ENCODE peak calls at places on chromosomes 5 and 9, in five cellular contexts. One of them, this sample, is unnamed.

GRCh38 chr9:121302341-121302740 is 34.4 kb downstream of the GSN start:
- DNase-seq in IMR-90: no peak
- DNase-seq in coronary artery: peak; percentile 40
- DNase-seq in gastrocnemius medialis: no peak
- DNase-seq in GM23338: no peak
- DNase-seq in this sample: peak; percentile 7

GRCh38 chr5:171848487-171848886 is 62.9 kb downstream of the SMIM23 start:
- DNase-seq in coronary artery: no peak
- DNase-seq in IMR-90: no peak
- DNase-seq in GM23338: no peak
- DNase-seq in gastrocnemius medialis: no peak
- DNase-seq in this sample: no peak

GRCh38 chr9:126830827-126831226 is 26.0 kb downstream of the ZBTB43 start:
- DNase-seq in GM23338: no peak
- DNase-seq in gastrocnemius medialis: no peak
- DNase-seq in coronary artery: no peak
- DNase-seq in IMR-90: no peak
- DNase-seq in this sample: no peak

GRCh38 chr5:25858019-25858418 is 1180.4 kb downstream of the CDH9 start:
- DNase-seq in IMR-90: no peak
- DNase-seq in gastrocnemius medialis: no peak
- DNase-seq in GM23338: peak; percentile 88
- DNase-seq in coronary artery: no peak
- DNase-seq in this sample: no peak

GRCh38 chr5:850511-851006 is at the start of gene ZDHHC11:
- DNase-seq in coronary artery: no peak
- DNase-seq in IMR-90: no peak
- DNase-seq in GM23338: peak; percentile 37
- DNase-seq in gastrocnemius medialis: peak; percentile 30
- DNase-seq in this sample: no peak

GRCh38 chr9:125521462-125522327 is 185.3 kb downstream of the MAPKAP1 start:
- DNase-seq in GM23338: no peak
- DNase-seq in gastrocnemius medialis: no peak
- DNase-seq in IMR-90: peak; percentile 97
- DNase-seq in coronary artery: no peak
- DNase-seq in this sample: no peak

GRCh38 chr5:37495210-37495609 is 116.1 kb downstream of the WDR70 start:
- DNase-seq in coronary artery: no peak
- DNase-seq in IMR-90: peak; percentile 39
- DNase-seq in GM23338: no peak
- DNase-seq in gastrocnemius medialis: no peak
- DNase-seq in this sample: no peak

GRCh38 chr9:129287595-129288305 is 109.7 kb upstream of the IER5L start:
- DNase-seq in gastrocnemius medialis: no peak
- DNase-seq in GM23338: no peak
- DNase-seq in IMR-90: no peak
- DNase-seq in coronary artery: peak; percentile 50
- DNase-seq in this sample: peak; percentile 26

GRCh38 chr5:146789712-146790660 is 88.6 kb downstream of the PPP2R2B start:
- DNase-seq in GM23338: peak; percentile 69
- DNase-seq in IMR-90: no peak
- DNase-seq in coronary artery: no peak
- DNase-seq in gastrocnemius medialis: no peak
- DNase-seq in this sample: no peak

GRCh38 chr5:37501152-37501551 is 122.0 kb downstream of the WDR70 start:
- DNase-seq in GM23338: no peak
- DNase-seq in IMR-90: peak; percentile 7
- DNase-seq in coronary artery: no peak
- DNase-seq in gastrocnemius medialis: no peak
- DNase-seq in this sample: no peak

GRCh38 chr9:105157178-105157583 is 87.3 kb upstream of the SLC44A1 start:
- DNase-seq in GM23338: peak; percentile 65
- DNase-seq in gastrocnemius medialis: peak; percentile 57
- DNase-seq in IMR-90: peak; percentile 77
- DNase-seq in coronary artery: peak; percentile 81
- DNase-seq in this sample: no peak

GRCh38 chr5:147576646-147577535 is 67.0 kb upstream of the DPYSL3 start:
- DNase-seq in IMR-90: peak; percentile 29
- DNase-seq in coronary artery: no peak
- DNase-seq in gastrocnemius medialis: peak; percentile 15
- DNase-seq in GM23338: peak; percentile 77
- DNase-seq in this sample: peak; percentile 62

GRCh38 chr9:126482361-126483044 is 131.2 kb upstream of the LMX1B start:
- DNase-seq in GM23338: peak; percentile 82
- DNase-seq in gastrocnemius medialis: peak; percentile 52
- DNase-seq in coronary artery: no peak
- DNase-seq in IMR-90: peak; percentile 41
- DNase-seq in this sample: peak; percentile 79

GRCh38 chr9:127507751-127508648 is 56.7 kb downstream of the LRSAM1 start:
- DNase-seq in IMR-90: no peak
- DNase-seq in GM23338: no peak
- DNase-seq in coronary artery: no peak
- DNase-seq in gastrocnemius medialis: no peak
- DNase-seq in this sample: no peak

GRCh38 chr9:97046228-97046627 is 7.3 kb upstream of the CTSV start:
- DNase-seq in IMR-90: peak; percentile 7
- DNase-seq in gastrocnemius medialis: peak; percentile 18
- DNase-seq in GM23338: peak; percentile 80
- DNase-seq in coronary artery: no peak
- DNase-seq in this sample: peak; percentile 52

DNA sequence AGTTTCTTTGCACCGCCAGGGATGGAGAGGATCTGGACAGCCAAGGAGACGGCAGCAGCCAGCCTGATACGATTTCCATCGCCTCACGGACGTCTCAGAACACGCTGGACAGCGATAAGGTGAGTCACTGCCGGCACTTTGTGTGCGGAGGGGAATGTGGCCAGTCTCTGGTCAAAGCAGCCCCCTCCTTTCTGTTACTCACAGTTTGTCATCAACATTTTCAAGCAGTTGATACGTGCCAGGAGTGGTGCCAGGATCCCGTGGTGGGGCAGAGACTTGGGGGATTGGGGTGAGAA is 175.1 kb upstream of the OTULINL start:
- DNase-seq in gastrocnemius medialis: no peak
- DNase-seq in GM23338: no peak
- DNase-seq in coronary artery: no peak
- DNase-seq in IMR-90: peak; percentile 97
- DNase-seq in this sample: peak; percentile 61
- H3K4me3 ChIP-seq in gastrocnemius medialis: no peak overlapping the region
- H3K4me3 ChIP-seq in GM23338: no peak overlapping the region
- H3K4me3 ChIP-seq in coronary artery: no peak overlapping the region
- H3K4me3 ChIP-seq in IMR-90: no peak overlapping the region
- H3K4me3 ChIP-seq in this sample: no peak overlapping the region

GRCh38 chr5:131417240-131417869 is 153.5 kb downstream of the CDC42SE2 start:
- DNase-seq in GM23338: peak; percentile 92
- DNase-seq in gastrocnemius medialis: peak; percentile 58
- DNase-seq in coronary artery: no peak
- DNase-seq in IMR-90: peak; percentile 71
- DNase-seq in this sample: peak; percentile 59

GRCh38 chr5:131418846-131419245 is 155.0 kb downstream of the CDC42SE2 start:
- DNase-seq in gastrocnemius medialis: no peak
- DNase-seq in GM23338: no peak
- DNase-seq in coronary artery: no peak
- DNase-seq in IMR-90: no peak
- DNase-seq in this sample: no peak

GRCh38 chr5:131419877-131420276 is 156.0 kb downstream of the CDC42SE2 start:
- DNase-seq in coronary artery: no peak
- DNase-seq in GM23338: no peak
- DNase-seq in IMR-90: no peak
- DNase-seq in gastrocnemius medialis: no peak
- DNase-seq in this sample: no peak

GRCh38 chr5:131426011-131426410 is 162.2 kb downstream of the CDC42SE2 start:
- DNase-seq in gastrocnemius medialis: no peak
- DNase-seq in IMR-90: no peak
- DNase-seq in GM23338: no peak
- DNase-seq in coronary artery: no peak
- DNase-seq in this sample: no peak

GRCh38 chr5:131423056-131423455 is 159.2 kb downstream of the CDC42SE2 start:
- DNase-seq in coronary artery: no peak
- DNase-seq in gastrocnemius medialis: no peak
- DNase-seq in IMR-90: peak; percentile 27
- DNase-seq in GM23338: peak; percentile 69
- DNase-seq in this sample: no peak
- TF ChIP-seq CTCF in coronary artery: peak; percentile 20
- TF ChIP-seq CTCF in gastrocnemius medialis: no peak
- TF ChIP-seq CTCF in IMR-90: peak; percentile 54
- TF ChIP-seq CTCF in GM23338: peak; percentile 72
- TF ChIP-seq CTCF in this sample: peak; percentile 40

DNA sequence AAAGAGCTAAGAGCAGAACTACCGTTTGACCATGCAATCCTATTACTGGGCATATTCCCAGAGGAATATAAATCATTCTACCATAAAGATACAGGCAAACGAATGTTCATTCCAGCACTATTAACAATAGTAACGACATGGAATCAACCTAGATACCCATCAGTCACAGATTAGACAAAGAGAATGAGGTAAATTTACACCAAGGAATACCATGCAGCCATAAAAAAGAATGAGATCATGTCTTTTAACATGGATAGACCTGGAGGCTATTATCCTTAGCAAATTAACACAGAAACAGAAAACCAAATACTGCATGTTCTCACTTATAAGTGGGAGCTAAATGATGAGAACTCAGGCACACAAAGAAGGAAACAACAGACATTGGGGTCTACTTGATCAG is 641.9 kb downstream of the PDE4D start:
- DNase-seq in coronary artery: no peak
- DNase-seq in GM23338: no peak
- DNase-seq in gastrocnemius medialis: no peak
- DNase-seq in IMR-90: no peak
- DNase-seq in this sample: no peak
- H3K27ac ChIP-seq in coronary artery: no peak overlapping the region
- H3K27ac ChIP-seq in GM23338: no peak overlapping the region
- H3K27ac ChIP-seq in gastrocnemius medialis: no peak overlapping the region
- H3K27ac ChIP-seq in IMR-90: no peak overlapping the region
- H3K27ac ChIP-seq in this sample: no peak overlapping the region

GRCh38 chr9:91949293-91949945 is 609 bp downstream of the ROR2 start:
- DNase-seq in IMR-90: no peak
- DNase-seq in coronary artery: no peak
- DNase-seq in GM23338: peak; percentile 60
- DNase-seq in gastrocnemius medialis: no peak
- DNase-seq in this sample: no peak
- H3K4me3 ChIP-seq in IMR-90: peak overlapping the region; percentile 71
- H3K4me3 ChIP-seq in coronary artery: peak overlapping the region; percentile 65
- H3K4me3 ChIP-seq in GM23338: peak overlapping the region; percentile 94
- H3K4me3 ChIP-seq in gastrocnemius medialis: peak overlapping the region; percentile 25
- H3K4me3 ChIP-seq in this sample: peak overlapping the region; percentile 50

GRCh38 chr9:123362856-123363255 is 6.9 kb downstream of the CRB2 start:
- DNase-seq in gastrocnemius medialis: no peak
- DNase-seq in coronary artery: no peak
- DNase-seq in IMR-90: no peak
- DNase-seq in GM23338: no peak
- DNase-seq in this sample: no peak

GRCh38 chr9:123365881-123366528 is 10.0 kb downstream of the CRB2 start:
- DNase-seq in GM23338: peak; percentile 88
- DNase-seq in IMR-90: no peak
- DNase-seq in coronary artery: no peak
- DNase-seq in gastrocnemius medialis: no peak
- DNase-seq in this sample: no peak

GRCh38 chr9:123364241-123364824 is 8.3 kb downstream of the CRB2 start:
- DNase-seq in GM23338: no peak
- DNase-seq in coronary artery: no peak
- DNase-seq in IMR-90: peak; percentile 61
- DNase-seq in gastrocnemius medialis: no peak
- DNase-seq in this sample: peak; percentile 77

GRCh38 chr9:123368023-123368422 is 12.0 kb downstream of the CRB2 start:
- DNase-seq in IMR-90: no peak
- DNase-seq in coronary artery: no peak
- DNase-seq in GM23338: no peak
- DNase-seq in gastrocnemius medialis: no peak
- DNase-seq in this sample: no peak

DNA sequence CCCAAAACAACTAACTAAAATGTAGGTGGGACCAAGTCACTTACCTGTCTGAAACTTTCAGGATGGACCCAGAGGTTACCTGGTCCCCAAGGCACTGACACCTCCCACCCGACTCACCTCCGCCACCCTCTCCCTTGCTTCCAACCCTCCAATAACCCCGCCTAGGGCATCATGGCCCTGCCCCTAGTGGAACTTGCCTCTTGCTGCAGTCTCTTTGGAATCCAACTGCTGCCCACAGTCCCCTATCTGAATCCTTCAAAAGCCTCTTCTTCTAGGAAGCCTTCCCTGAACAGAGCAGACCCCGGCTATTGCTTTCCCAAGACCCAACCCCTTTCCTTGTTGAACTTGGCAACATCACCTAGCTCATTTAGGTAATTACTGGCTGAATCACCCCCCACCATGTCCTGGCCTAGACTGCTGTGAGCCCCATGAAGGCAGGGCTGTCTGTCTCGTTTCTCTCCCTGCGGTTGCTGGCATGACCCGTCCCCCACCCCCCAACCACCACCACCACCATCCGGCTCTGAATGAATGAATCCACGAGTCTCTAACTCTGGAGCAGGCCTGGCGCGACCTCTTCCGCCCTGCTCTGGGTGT is 9.4 kb downstream of the CRB2 start:
- DNase-seq in IMR-90: no peak
- DNase-seq in gastrocnemius medialis: no peak
- DNase-seq in GM23338: peak; percentile 75
- DNase-seq in coronary artery: no peak
- DNase-seq in this sample: no peak
- TF ChIP-seq CTCF in IMR-90: no peak
- TF ChIP-seq CTCF in gastrocnemius medialis: no peak
- TF ChIP-seq CTCF in GM23338: peak; percentile 53
- TF ChIP-seq CTCF in coronary artery: no peak
- TF ChIP-seq CTCF in this sample: no peak

DNA sequence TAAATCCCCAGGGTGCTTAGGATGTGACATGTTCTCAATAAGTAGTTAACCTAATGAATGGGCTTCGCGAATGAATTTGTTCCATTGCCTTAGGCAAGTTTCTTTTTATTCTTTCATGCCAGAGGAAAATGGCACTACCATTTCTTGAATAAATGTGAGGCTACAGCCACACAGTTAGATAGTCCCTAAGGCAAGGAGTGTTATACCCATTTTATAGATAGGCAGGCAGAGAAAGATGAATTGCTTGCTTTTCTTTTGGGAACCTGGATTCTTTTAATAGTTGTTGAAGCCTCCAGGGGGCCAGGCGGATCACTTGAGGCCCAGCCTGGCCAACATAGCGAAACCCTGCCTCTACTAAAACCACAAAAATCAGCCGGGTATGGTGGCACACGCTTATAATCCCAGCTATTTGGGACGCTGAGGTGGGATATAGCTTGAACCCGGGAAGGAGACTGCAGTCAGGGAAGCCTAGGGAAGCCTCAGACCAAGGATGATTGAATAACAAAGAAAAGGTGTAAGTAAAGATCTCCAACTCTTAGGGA is 943 bp downstream of the NOP16 start:
- DNase-seq in GM23338: no peak
- DNase-seq in coronary artery: no peak
- DNase-seq in gastrocnemius medialis: no peak
- DNase-seq in IMR-90: no peak
- DNase-seq in this sample: no peak
- H3K27ac ChIP-seq in GM23338: no peak overlapping the region
- H3K27ac ChIP-seq in coronary artery: no peak overlapping the region
- H3K27ac ChIP-seq in gastrocnemius medialis: peak overlapping the region; percentile 98
- H3K27ac ChIP-seq in IMR-90: peak overlapping the region; percentile 21
- H3K27ac ChIP-seq in this sample: no peak overlapping the region